ENCODE peak calls at places on chromosomes 4 and X, in six cellular contexts. P, M, L, T, A and X are unnamed samples.

GRCh38 chr4:174828845-174829701 is at the start of gene GLRA3:
- DNase-seq in L (no peak), T (peak; percentile 62), A (peak; percentile 98), P (no peak), M (peak; percentile 64), X (peak; percentile 92)

GRCh38 chr4:186366326-186366725 is 100.3 kb downstream of the F11 start:
- DNase-seq in A (no peak), P (no peak), M (no peak), L (no peak), T (no peak), X (no peak)

GRCh38 chr4:94527556-94528233 is 76.0 kb downstream of the PDLIM5 start:
- DNase-seq in T (no peak), A (no peak), L (no peak), P (no peak), M (no peak), X (no peak)

GRCh38 chrX:106894978-106895452 is 8.1 kb downstream of the RIPPLY1 start:
- DNase-seq in M (no peak), L (peak; percentile 73), P (no peak), T (no peak), A (no peak), X (no peak)

GRCh38 chr4:8846046-8846720 is 25.5 kb downstream of the HMX1 start:
- DNase-seq in L (no peak), P (no peak), M (no peak), A (no peak), T (no peak), X (no peak)

GRCh38 chr4:138182838-138183426 is 59.2 kb downstream of the SLC7A11 start:
- DNase-seq in L (peak; percentile 38), A (peak; percentile 52), P (no peak), T (no peak), M (peak; percentile 13), X (peak; percentile 7)

GRCh38 chr4:41176357-41176756 is 38.0 kb downstream of the APBB2 start:
- DNase-seq in A (no peak), P (no peak), T (no peak), M (no peak), L (no peak), X (no peak)

GRCh38 chr4:74365761-74366160 is 816 bp downstream of the EREG start:
- DNase-seq in L (no peak), A (peak; percentile 38), M (no peak), P (no peak), T (peak; percentile 69), X (peak; percentile 20)

GRCh38 chr4:156633846-156634245 is 337.8 kb downstream of the PDGFC start:
- DNase-seq in M (no peak), P (no peak), L (no peak), T (no peak), A (no peak), X (no peak)

GRCh38 chrX:17595456-17596035 is 141.7 kb upstream of the SCML1 start:
- DNase-seq in L (peak; percentile 35), P (no peak), M (no peak), T (no peak), A (no peak), X (no peak)

GRCh38 chr4:71389149-71389840 is 50.5 kb downstream of the SLC4A4 start:
- DNase-seq in L (no peak), A (no peak), P (no peak), T (no peak), M (no peak), X (no peak)

GRCh38 chrX:40806511-40807220 is 71.3 kb upstream of the MED14 start:
- DNase-seq in L (no peak), M (no peak), T (no peak), P (no peak), A (no peak), X (no peak)

GRCh38 chr4:1351854-1352633 is 5.0 kb downstream of the UVSSA start:
- DNase-seq in A (peak; percentile 89), L (peak; percentile 56), T (peak; percentile 92), M (peak; percentile 92), P (peak; percentile 84), X (peak; percentile 93)

GRCh38 chr4:159508917-159509500 is 406.1 kb downstream of the RAPGEF2 start:
- DNase-seq in L (no peak), T (no peak), A (no peak), P (no peak), M (no peak), X (no peak)

GRCh38 chr4:80781436-80781835 is 249.1 kb upstream of the BMP3 start:
- DNase-seq in L (no peak), T (no peak), A (no peak), M (no peak), P (no peak), X (no peak)

GRCh38 chrX:41730101-41730500 is 6.1 kb downstream of the GPR82 start:
- DNase-seq in L (peak; percentile 25), M (no peak), A (no peak), P (no peak), T (no peak), X (no peak)

GRCh38 chr4:92825186-92825715 is 521.5 kb downstream of the GRID2 start:
- DNase-seq in P (no peak), M (no peak), A (no peak), T (no peak), L (no peak), X (no peak)

GRCh38 chr4:81510643-81511189 is 39.0 kb upstream of the RASGEF1B start:
- DNase-seq in T (no peak), P (no peak), L (no peak), M (no peak), A (no peak), X (no peak)

GRCh38 chr4:140346136-140346535 is 27.3 kb upstream of the SCOC start:
- DNase-seq in T (no peak), L (no peak), A (no peak), M (no peak), P (no peak), X (no peak)

GRCh38 chrX:134524181-134524580 is 64.2 kb downstream of the HPRT1 start:
- DNase-seq in L (no peak), A (no peak), T (no peak), P (no peak), M (no peak), X (no peak)

GRCh38 chrX:134525086-134525792 is 65.3 kb downstream of the HPRT1 start:
- DNase-seq in T (no peak), A (no peak), M (no peak), L (peak; percentile 53), P (no peak), X (no peak)

GRCh38 chrX:134526399-134526798 is 66.4 kb downstream of the HPRT1 start:
- DNase-seq in L (no peak), P (no peak), T (no peak), A (no peak), M (no peak), X (no peak)

GRCh38 chrX:134520860-134521390 is 61.0 kb downstream of the HPRT1 start:
- DNase-seq in M (peak; percentile 6), A (peak; percentile 64), T (no peak), L (peak; percentile 58), P (no peak), X (peak; percentile 20)
- TF ChIP-seq CTCF in M (peak; percentile 62), A (peak; percentile 64), T (peak; percentile 54), L (peak; percentile 50), P (peak; percentile 66), X (peak; percentile 42)

DNA sequence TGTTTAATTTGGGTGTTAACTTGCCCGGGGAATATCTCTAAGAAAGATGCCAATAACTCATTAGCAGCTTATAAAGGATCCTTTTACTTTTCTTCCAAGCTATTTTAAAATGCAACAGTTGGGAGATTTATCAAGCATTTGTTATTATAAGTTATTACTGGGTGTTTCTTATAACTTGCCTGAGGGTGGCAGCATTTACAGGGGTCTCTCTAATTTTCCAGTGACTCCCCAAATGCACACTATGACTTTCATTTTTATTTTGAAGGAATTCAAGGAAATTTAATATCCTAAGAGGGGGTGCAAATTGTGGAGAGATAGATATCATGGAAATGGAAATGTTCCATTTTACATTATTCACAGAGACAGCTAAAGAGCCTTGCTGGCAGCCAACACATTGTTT is 138.0 kb downstream of the PDGFRA start:
- DNase-seq in P (no peak), M (no peak), A (no peak), T (no peak), L (no peak), X (no peak)
- TF ChIP-seq CTCF in P (no peak), M (no peak), A (no peak), T (no peak), L (no peak), X (no peak)

DNA sequence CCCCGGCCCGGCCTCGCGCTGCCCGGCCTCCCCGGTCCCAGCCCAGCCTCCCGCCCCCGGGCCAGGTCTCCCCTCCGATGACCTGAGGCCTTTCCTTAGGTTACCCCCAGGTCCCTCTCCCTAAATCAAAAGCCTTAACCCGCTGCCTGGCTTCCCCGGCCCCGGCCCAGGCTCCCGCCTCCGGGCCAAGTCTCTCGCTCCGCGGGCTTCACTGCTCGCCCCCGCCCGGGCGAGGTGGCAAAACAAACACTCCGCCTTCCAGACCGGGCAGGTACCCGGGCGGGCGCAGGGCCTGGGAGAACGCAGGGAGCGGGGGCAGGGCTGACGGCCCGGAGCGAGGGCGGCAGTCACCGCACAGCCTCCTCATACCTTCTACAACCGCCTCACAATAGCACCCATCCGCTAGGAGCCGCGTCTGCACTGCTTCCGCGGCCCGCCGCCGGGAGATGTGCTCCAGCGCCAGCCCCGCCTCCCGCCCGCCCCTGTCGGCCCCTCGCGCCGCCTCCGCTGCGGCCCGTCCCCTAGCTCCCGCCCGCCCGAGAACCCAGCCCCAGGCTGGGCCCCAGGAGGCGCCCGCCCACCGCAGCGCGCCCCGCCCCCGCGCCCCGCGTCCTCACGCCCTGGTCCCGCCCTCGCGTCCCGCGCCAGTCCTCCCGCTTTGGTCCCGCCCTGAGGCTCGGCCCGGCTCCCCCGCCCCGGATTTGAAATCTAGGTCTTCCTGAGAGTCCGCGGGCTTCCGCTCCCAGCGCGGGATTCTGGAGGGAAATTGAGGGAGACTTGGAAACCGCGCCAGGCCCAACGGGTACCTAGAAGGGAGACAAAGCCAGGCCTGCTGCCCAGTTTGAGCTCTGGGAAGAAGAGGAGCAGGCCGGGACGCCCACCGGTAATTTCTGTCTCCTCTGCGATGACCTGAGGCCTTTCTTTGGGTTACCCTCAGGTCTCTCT is at the start of the genes CASP3 and PRIMPOL:
- DNase-seq in A (peak; percentile 97), M (peak; percentile 94), L (peak; percentile 96), P (peak; percentile 96), T (peak; percentile 99), X (peak; percentile 97)
- TF ChIP-seq CTCF in A (peak; percentile 27), M (peak; percentile 47), L (peak; percentile 6), P (peak; percentile 36), T (peak; percentile 24), X (no peak)

GRCh38 chrX:132615396-132616131 is 126.7 kb upstream of the MBNL3 start:
- DNase-seq in P (no peak), L (no peak), M (peak; percentile 55), A (peak; percentile 65), T (no peak), X (peak; percentile 76)

GRCh38 chrX:132612990-132613564 is 124.2 kb upstream of the MBNL3 start:
- DNase-seq in P (no peak), L (no peak), T (no peak), M (peak; percentile 50), A (peak; percentile 58), X (peak; percentile 62)

GRCh38 chrX:132613801-132614200 is 125.0 kb upstream of the MBNL3 start:
- DNase-seq in A (no peak), P (no peak), L (no peak), M (no peak), T (no peak), X (no peak)

GRCh38 chrX:132610536-132610935 is 121.7 kb upstream of the MBNL3 start:
- DNase-seq in P (no peak), M (no peak), A (no peak), T (no peak), L (no peak), X (no peak)

DNA sequence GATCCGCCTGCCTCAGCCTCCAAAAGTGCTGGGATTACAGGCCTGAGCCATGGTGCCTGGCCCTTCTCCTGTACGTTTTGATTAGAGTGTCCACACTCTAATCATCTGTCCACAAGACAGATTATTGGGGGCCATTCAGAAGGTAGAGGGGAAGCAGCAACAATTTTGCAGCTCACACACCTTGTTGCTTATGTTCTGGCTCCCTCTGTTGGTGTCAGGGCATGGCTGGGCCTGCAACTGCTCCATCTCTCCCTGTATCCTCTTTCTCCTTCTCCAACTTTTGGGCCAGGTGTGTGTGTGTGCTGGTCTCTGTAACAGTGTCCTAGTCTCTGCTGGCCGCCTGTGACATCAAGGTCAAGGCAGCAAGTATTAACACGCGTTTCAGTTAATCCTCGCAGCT is 125.5 kb upstream of the MBNL3 start:
- DNase-seq in M (no peak), P (no peak), A (peak; percentile 23), L (no peak), T (no peak), X (peak; percentile 36)
- TF ChIP-seq CTCF in M (peak; percentile 55), P (no peak), A (peak; percentile 50), L (peak; percentile 36), T (no peak), X (peak; percentile 47)